ENCODE peak calls at places on chromosomes 6 and 20, in eight cellular contexts. One of them, this sample, is unnamed.

GRCh38 chr6:106509420-106510089 is 119.7 kb downstream of the RTN4IP1 start:
- DNase-seq in natural killer cell treated with Interleukin-12 subunit alpha and Interleukin-12 subunit beta and Interleukin-15 and Interleukin-18, amount 100 ng/mL, for 72 hours: no peak
- DNase-seq in T-helper 22 cell: no peak
- DNase-seq in skeletal muscle cell: no peak
- DNase-seq in kidney tubule cell: no peak
- DNase-seq in stimulated activated CD8-positive, alpha-beta memory T cell treated with anti-CD3 and anti-CD28 coated beads, Interleukin-15, amount 100 ng/mL, for 1 hour: no peak
- DNase-seq in naive thymus-derived CD8-positive, alpha-beta T cell: peak
- DNase-seq in germinal center: peak
- DNase-seq in this sample: no peak

GRCh38 chr6:16619777-16620176 is 141.5 kb downstream of the ATXN1 start:
- DNase-seq in stimulated activated CD8-positive, alpha-beta memory T cell treated with anti-CD3 and anti-CD28 coated beads, Interleukin-15, amount 100 ng/mL, for 1 hour: no peak
- DNase-seq in skeletal muscle cell: no peak
- DNase-seq in kidney tubule cell: no peak
- DNase-seq in germinal center: no peak
- DNase-seq in natural killer cell treated with Interleukin-12 subunit alpha and Interleukin-12 subunit beta and Interleukin-15 and Interleukin-18, amount 100 ng/mL, for 72 hours: no peak
- DNase-seq in naive thymus-derived CD8-positive, alpha-beta T cell: no peak
- DNase-seq in T-helper 22 cell: no peak
- DNase-seq in this sample: no peak

GRCh38 chr6:145731432-145731831 is 3.9 kb downstream of the EPM2A start:
- DNase-seq in natural killer cell treated with Interleukin-12 subunit alpha and Interleukin-12 subunit beta and Interleukin-15 and Interleukin-18, amount 100 ng/mL, for 72 hours: no peak
- DNase-seq in germinal center: no peak
- DNase-seq in stimulated activated CD8-positive, alpha-beta memory T cell treated with anti-CD3 and anti-CD28 coated beads, Interleukin-15, amount 100 ng/mL, for 1 hour: no peak
- DNase-seq in naive thymus-derived CD8-positive, alpha-beta T cell: no peak
- DNase-seq in T-helper 22 cell: no peak
- DNase-seq in skeletal muscle cell: no peak
- DNase-seq in kidney tubule cell: no peak
- DNase-seq in this sample: no peak

GRCh38 chr6:83199865-83200230 is 6.7 kb downstream of the RWDD2A start:
- DNase-seq in T-helper 22 cell: no peak
- DNase-seq in kidney tubule cell: peak
- DNase-seq in naive thymus-derived CD8-positive, alpha-beta T cell: no peak
- DNase-seq in germinal center: no peak
- DNase-seq in stimulated activated CD8-positive, alpha-beta memory T cell treated with anti-CD3 and anti-CD28 coated beads, Interleukin-15, amount 100 ng/mL, for 1 hour: no peak
- DNase-seq in skeletal muscle cell: peak
- DNase-seq in natural killer cell treated with Interleukin-12 subunit alpha and Interleukin-12 subunit beta and Interleukin-15 and Interleukin-18, amount 100 ng/mL, for 72 hours: no peak
- DNase-seq in this sample: no peak

GRCh38 chr6:118581489-118581959 is 33.4 kb downstream of the PLN start:
- DNase-seq in germinal center: no peak
- DNase-seq in kidney tubule cell: peak
- DNase-seq in skeletal muscle cell: peak
- DNase-seq in T-helper 22 cell: no peak
- DNase-seq in naive thymus-derived CD8-positive, alpha-beta T cell: no peak
- DNase-seq in stimulated activated CD8-positive, alpha-beta memory T cell treated with anti-CD3 and anti-CD28 coated beads, Interleukin-15, amount 100 ng/mL, for 1 hour: no peak
- DNase-seq in natural killer cell treated with Interleukin-12 subunit alpha and Interleukin-12 subunit beta and Interleukin-15 and Interleukin-18, amount 100 ng/mL, for 72 hours: no peak
- DNase-seq in this sample: no peak

GRCh38 chr6:97049254-97050004 is 124.9 kb downstream of the KLHL32 start:
- DNase-seq in T-helper 22 cell: no peak
- DNase-seq in stimulated activated CD8-positive, alpha-beta memory T cell treated with anti-CD3 and anti-CD28 coated beads, Interleukin-15, amount 100 ng/mL, for 1 hour: no peak
- DNase-seq in naive thymus-derived CD8-positive, alpha-beta T cell: peak
- DNase-seq in kidney tubule cell: peak
- DNase-seq in skeletal muscle cell: no peak
- DNase-seq in germinal center: peak
- DNase-seq in natural killer cell treated with Interleukin-12 subunit alpha and Interleukin-12 subunit beta and Interleukin-15 and Interleukin-18, amount 100 ng/mL, for 72 hours: no peak
- DNase-seq in this sample: no peak

GRCh38 chr20:5001174-5002076 is at the start of gene SLC23A2:
- DNase-seq in naive thymus-derived CD8-positive, alpha-beta T cell: peak
- DNase-seq in stimulated activated CD8-positive, alpha-beta memory T cell treated with anti-CD3 and anti-CD28 coated beads, Interleukin-15, amount 100 ng/mL, for 1 hour: peak
- DNase-seq in germinal center: peak
- DNase-seq in T-helper 22 cell: peak
- DNase-seq in kidney tubule cell: peak
- DNase-seq in skeletal muscle cell: no peak
- DNase-seq in natural killer cell treated with Interleukin-12 subunit alpha and Interleukin-12 subunit beta and Interleukin-15 and Interleukin-18, amount 100 ng/mL, for 72 hours: peak
- DNase-seq in this sample: no peak

GRCh38 chr20:39638671-39639070 is 676.5 kb downstream of the DHX35 start:
- DNase-seq in skeletal muscle cell: no peak
- DNase-seq in naive thymus-derived CD8-positive, alpha-beta T cell: no peak
- DNase-seq in kidney tubule cell: no peak
- DNase-seq in stimulated activated CD8-positive, alpha-beta memory T cell treated with anti-CD3 and anti-CD28 coated beads, Interleukin-15, amount 100 ng/mL, for 1 hour: no peak
- DNase-seq in T-helper 22 cell: no peak
- DNase-seq in natural killer cell treated with Interleukin-12 subunit alpha and Interleukin-12 subunit beta and Interleukin-15 and Interleukin-18, amount 100 ng/mL, for 72 hours: no peak
- DNase-seq in germinal center: no peak
- DNase-seq in this sample: no peak

GRCh38 chr20:63071541-63072181 is 64.9 kb upstream of the BHLHE23 start:
- DNase-seq in skeletal muscle cell: no peak
- DNase-seq in germinal center: peak
- DNase-seq in naive thymus-derived CD8-positive, alpha-beta T cell: no peak
- DNase-seq in natural killer cell treated with Interleukin-12 subunit alpha and Interleukin-12 subunit beta and Interleukin-15 and Interleukin-18, amount 100 ng/mL, for 72 hours: peak
- DNase-seq in T-helper 22 cell: no peak
- DNase-seq in kidney tubule cell: peak
- DNase-seq in stimulated activated CD8-positive, alpha-beta memory T cell treated with anti-CD3 and anti-CD28 coated beads, Interleukin-15, amount 100 ng/mL, for 1 hour: no peak
- DNase-seq in this sample: no peak